ENCODE peak calls at places on chromosomes 3 and 15, in six cellular contexts. H, U, W, P, R and L are unnamed samples.

GRCh38 chr3:46098319-46098761 is 71.1 kb upstream of the XCR1 start:
- DNase-seq in H (peak), U (peak), W (peak), P (no peak), R (peak), L (no peak)

GRCh38 chr3:107845355-107846281 is 245.2 kb downstream of the CD47 start:
- DNase-seq in H (peak), U (peak), W (no peak), P (no peak), R (no peak), L (no peak)

GRCh38 chr15:34239151-34239761 is 14.4 kb downstream of the EMC4 start:
- DNase-seq in H (peak), U (peak), W (peak), P (peak), R (no peak), L (no peak)

GRCh38 chr15:38002883-38003477 is 68.5 kb downstream of the TMCO5A start:
- DNase-seq in H (peak), U (peak), W (peak), P (peak), R (no peak), L (no peak)

GRCh38 chr15:33565099-33565498 is 254.3 kb downstream of the RYR3 start:
- DNase-seq in H (peak), U (peak), W (peak), P (no peak), R (no peak), L (no peak)

GRCh38 chr15:68930268-68931022 is at the start of gene SPESP1:
- DNase-seq in H (peak), U (peak), W (no peak), P (no peak), R (peak), L (peak)

GRCh38 chr3:57911588-57911987 is 96.6 kb upstream of the FLNB start:
- DNase-seq in H (no peak), U (no peak), W (no peak), P (no peak), R (no peak), L (no peak)

GRCh38 chr15:33547876-33548275 is 237.1 kb downstream of the RYR3 start:
- DNase-seq in H (peak), U (peak), W (no peak), P (no peak), R (no peak), L (no peak)

GRCh38 chr15:68365140-68365745 is 66.7 kb downstream of the ITGA11 start:
- DNase-seq in H (no peak), U (peak), W (no peak), P (no peak), R (no peak), L (no peak)

GRCh38 chr3:100560426-100560825 is 49.0 kb upstream of the ADGRG7 start:
- DNase-seq in H (no peak), U (no peak), W (no peak), P (no peak), R (no peak), L (no peak)

GRCh38 chr3:124984754-124985153 is 50.2 kb upstream of the MUC13 start:
- DNase-seq in H (no peak), U (no peak), W (no peak), P (no peak), R (no peak), L (no peak)

GRCh38 chr3:41498847-41499246 is 299.5 kb downstream of the CTNNB1 start:
- DNase-seq in H (no peak), U (no peak), W (no peak), P (no peak), R (no peak), L (no peak)

GRCh38 chr15:42071717-42072116 is 22.6 kb downstream of the PLA2G4D start:
- DNase-seq in H (no peak), U (no peak), W (no peak), P (no peak), R (no peak), L (no peak)

GRCh38 chr3:60979861-60980739 is 271.2 kb downstream of the FHIT start:
- DNase-seq in H (peak), U (no peak), W (no peak), P (no peak), R (no peak), L (no peak)

GRCh38 chr3:63400259-63400860 is 122.3 kb downstream of the SYNPR start:
- DNase-seq in H (peak), U (peak), W (no peak), P (no peak), R (no peak), L (no peak)

GRCh38 chr3:97917813-97918536 is 54.3 kb downstream of the RIOX2 start:
- DNase-seq in H (peak), U (peak), W (peak), P (no peak), R (no peak), L (no peak)

GRCh38 chr3:52518723-52519444 is 14.8 kb downstream of the NT5DC2 start:
- DNase-seq in H (no peak), U (peak), W (no peak), P (no peak), R (no peak), L (no peak)

DNA sequence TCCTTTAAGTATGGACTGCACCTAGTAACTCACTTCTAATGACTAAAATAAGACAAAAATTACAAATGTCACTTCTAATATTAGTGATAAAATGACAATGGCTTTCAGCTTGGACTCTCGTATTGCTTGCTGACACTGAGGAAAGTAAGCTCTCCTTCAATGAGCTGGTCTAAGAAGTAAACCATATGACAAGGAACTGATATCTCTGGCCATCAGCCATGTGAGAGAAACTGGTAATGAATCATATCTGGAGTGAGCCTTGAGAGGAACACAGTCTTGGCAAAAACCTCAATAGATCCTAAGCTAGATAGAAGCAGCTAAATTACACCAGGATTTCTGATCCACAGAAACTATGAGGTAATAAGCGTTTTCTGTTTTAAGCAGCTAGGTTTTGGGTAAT is 1575.1 kb downstream of the OTOL1 start:
- DNase-seq in H (no peak), U (peak), W (no peak), P (no peak), R (no peak), L (no peak)
- TF ChIP-seq CTCF in H (no peak), U (no peak), W (no peak), P (no peak), R (no peak), L (no peak)

GRCh38 chr3:53646723-53647122 is 152.3 kb downstream of the CACNA1D start:
- DNase-seq in H (no peak), U (no peak), W (no peak), P (no peak), R (no peak), L (no peak)
- TF ChIP-seq CTCF in H (no peak), U (no peak), W (no peak), P (no peak), R (no peak), L (no peak)

GRCh38 chr3:47370887-47371697 is 9.7 kb upstream of the PTPN23 start:
- DNase-seq in H (no peak), U (peak), W (no peak), P (no peak), R (no peak), L (no peak)
- TF ChIP-seq CTCF in H (peak), U (peak), W (no peak), P (no peak), R (no peak), L (peak)

GRCh38 chr15:45773149-45773548 is 138.3 kb downstream of the SQOR start:
- DNase-seq in H (no peak), U (peak), W (no peak), P (no peak), R (no peak), L (no peak)
- TF ChIP-seq CTCF in H (no peak), U (no peak), W (no peak), P (no peak), R (no peak), L (no peak)

GRCh38 chr15:60734846-60735245 is 255.9 kb upstream of the ICE2 start:
- DNase-seq in H (no peak), U (no peak), W (no peak), P (no peak), R (no peak), L (no peak)

GRCh38 chr15:60735559-60736047 is 256.7 kb upstream of the ICE2 start:
- DNase-seq in H (no peak), U (no peak), W (no peak), P (no peak), R (no peak), L (no peak)

GRCh38 chr15:60729850-60730458 is 251.0 kb upstream of the ICE2 start:
- DNase-seq in H (no peak), U (no peak), W (no peak), P (no peak), R (no peak), L (no peak)

GRCh38 chr15:60733196-60733595 is 254.3 kb upstream of the ICE2 start:
- DNase-seq in H (no peak), U (no peak), W (no peak), P (no peak), R (no peak), L (no peak)

DNA sequence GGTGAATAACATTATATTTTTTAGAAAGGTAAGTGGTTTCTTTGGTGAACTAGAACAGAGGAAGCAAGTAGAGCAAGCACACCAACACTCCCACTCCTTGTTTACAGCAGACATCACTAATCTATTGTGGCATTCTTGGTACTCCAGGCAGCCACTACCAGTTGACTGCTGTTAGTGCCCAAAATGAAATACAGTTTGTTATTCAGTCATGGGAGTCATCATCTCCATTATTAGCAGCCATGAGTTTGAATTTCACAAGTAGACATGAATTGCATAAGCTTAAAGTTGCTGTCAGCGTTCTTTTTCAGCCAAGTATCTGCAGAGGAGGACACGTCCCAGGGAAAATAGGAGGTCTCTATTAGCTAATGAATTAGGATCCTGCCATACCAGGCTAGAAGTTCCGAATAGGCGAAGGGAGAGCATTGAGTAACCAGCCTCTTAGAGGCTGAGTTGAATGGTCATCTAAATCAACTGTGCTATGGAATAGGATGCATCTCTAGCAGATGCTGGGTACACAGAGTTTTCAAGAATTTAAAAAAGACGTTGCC is 252.7 kb upstream of the ICE2 start:
- DNase-seq in H (peak), U (no peak), W (no peak), P (no peak), R (no peak), L (no peak)
- TF ChIP-seq CTCF in H (no peak), U (no peak), W (no peak), P (no peak), R (no peak), L (no peak)